ENCODE peak calls at places on chromosomes 12 and 14, in five cellular contexts. X is IMR-90, N is neuronal stem cell, F is H9, E is H1. I is an unnamed sample.

GRCh38 chr12:13173012-13173441 is 23.5 kb upstream of the EMP1 start:
- DNase-seq in X (peak), N (no peak), E (no peak), F (no peak), I (no peak)

GRCh38 chr14:35687335-35687939 is 121.7 kb downstream of the RALGAPA1 start:
- DNase-seq in E (no peak), X (peak), N (peak), F (no peak), I (peak)

GRCh38 chr14:93715279-93715927 is 72.9 kb downstream of the PRIMA1 start:
- DNase-seq in N (no peak), E (peak), X (no peak), F (no peak), I (no peak)

GRCh38 chr12:130832561-130833209 is 6.4 kb downstream of the STX2 start:
- DNase-seq in X (peak), E (no peak), F (peak), N (no peak), I (no peak)

GRCh38 chr12:28110329-28110728 is 79.9 kb upstream of the CCDC91 start:
- DNase-seq in E (no peak), X (no peak), F (no peak), N (no peak), I (peak)

GRCh38 chr12:54082402-54082892 is 28.8 kb downstream of the HOXC4 start:
- DNase-seq in E (no peak), N (no peak), F (no peak), X (no peak), I (no peak)

GRCh38 chr12:95248604-95249355 is 31.2 kb downstream of the VEZT start:
- DNase-seq in E (no peak), F (no peak), X (peak), N (no peak), I (peak)

GRCh38 chr12:113788020-113788856 is 177.9 kb downstream of the RBM19 start:
- DNase-seq in X (peak), N (no peak), F (no peak), E (no peak), I (no peak)

GRCh38 chr14:81129242-81129641 is 91.5 kb downstream of the GTF2A1 start:
- DNase-seq in E (no peak), F (no peak), N (no peak), X (no peak), I (no peak)
- H3K23ac ChIP-seq in E (no peak), F (no peak), N (no peak), X (no peak), I (no peak)

DNA sequence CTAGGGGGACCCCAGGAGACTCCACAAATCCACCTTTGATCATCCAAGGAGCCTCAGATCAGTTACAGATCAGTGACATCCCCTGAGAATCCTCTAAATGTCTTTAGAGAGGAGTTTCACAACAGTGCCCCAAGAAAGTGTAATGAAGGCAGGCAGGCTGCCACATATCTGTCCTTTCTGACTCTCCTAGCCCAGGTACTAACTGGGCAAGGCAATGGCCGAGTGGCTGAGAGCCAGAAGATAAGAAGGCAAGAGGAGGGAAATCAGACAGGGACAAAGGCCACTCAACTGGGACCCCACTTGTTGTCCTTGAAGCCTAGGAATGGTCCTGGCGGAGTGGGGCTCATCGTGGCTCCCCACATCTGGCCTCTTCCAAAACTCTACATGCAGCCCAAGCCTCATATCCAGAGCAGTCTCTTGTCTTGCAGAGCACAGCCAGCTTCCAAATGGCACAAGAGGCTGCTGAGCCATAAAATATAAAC is 11.6 kb downstream of the ACTN1 start:
- DNase-seq in N (no peak), X (no peak), F (no peak), E (no peak), I (no peak)
- H3K23ac ChIP-seq in N (no peak), X (peak), F (no peak), E (no peak), I (no peak)

DNA sequence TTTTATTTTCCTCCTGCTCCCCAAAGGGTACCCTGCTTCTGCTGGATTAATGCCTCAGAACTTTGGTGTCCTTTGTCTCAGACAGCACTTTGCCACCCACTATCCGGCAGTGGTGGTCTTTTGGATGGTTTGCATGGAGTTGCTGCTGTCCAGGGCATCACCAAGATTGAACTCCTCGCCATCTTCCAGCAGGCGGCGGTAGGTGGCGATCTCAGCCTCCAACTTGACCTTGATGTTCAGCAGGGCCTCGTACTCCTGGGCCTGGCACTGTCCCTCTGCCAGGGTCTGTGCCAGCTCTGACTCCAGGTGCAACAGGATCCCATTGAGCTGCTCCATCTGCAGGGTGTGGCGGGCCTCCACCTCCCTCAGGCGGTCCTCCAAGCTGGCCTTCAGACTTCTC is 9.4 kb upstream of the NOPCHAP1 start:
- DNase-seq in X (no peak), E (peak), N (no peak), F (peak), I (no peak)
- H3K23ac ChIP-seq in X (no peak), E (no peak), N (no peak), F (no peak), I (no peak)

DNA sequence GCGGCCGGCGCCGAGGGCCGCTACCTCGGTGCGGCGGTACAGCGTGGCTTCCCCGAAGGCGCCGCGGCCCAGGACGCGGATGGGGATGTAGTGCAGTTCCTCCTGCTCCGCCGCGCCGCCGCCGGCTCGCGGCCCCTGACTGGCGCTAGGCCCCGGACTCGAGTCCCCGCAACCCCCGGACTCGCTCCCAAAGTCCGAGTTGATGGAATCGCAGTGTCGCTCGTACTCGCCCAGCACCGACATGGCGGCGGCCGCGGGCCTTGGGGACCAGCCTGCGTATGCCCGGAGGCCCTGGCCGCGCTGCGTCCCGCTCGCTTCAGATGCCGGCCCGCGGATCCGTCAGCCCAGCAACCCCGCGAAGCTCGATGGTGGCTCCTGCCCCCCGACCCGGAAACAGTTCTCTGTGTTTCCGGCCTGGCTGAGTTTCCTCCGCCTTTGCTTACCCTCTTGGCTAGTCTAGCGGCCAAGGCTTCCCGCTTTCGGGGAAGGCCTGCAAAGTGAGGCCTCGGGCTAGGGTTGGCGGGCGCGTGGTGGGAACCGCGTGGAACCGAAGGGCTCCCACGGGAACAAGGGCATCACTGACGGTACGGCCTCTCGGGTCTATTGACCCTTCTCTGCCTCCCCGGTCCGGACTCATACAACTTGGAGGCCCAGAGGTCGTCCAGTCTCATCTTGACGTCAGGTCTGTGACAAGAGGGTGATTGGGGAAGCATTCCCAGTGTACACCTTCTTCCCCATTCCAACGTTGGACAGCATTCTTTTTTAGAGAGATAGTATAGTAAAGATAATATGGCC is at the start of gene NEK9:
- DNase-seq in F (peak), X (peak), N (peak), E (peak), I (peak)
- H3K23ac ChIP-seq in F (no peak), X (peak), N (peak), E (no peak), I (no peak)

I was measured in mesendoderm.